ENCODE peak calls at places on chromosomes 16 and 17, in nine cellular contexts. One of them, this sample, is unnamed.

GRCh38 chr16:3580686-3581085 is 3.5 kb upstream of the NLRC3 start:
- DNase-seq in RWPE2: no peak
- DNase-seq in body of pancreas: no peak
- DNase-seq in A549: no peak
- DNase-seq in spleen: no peak
- DNase-seq in neural progenitor cell: peak; percentile 27
- DNase-seq in hepatocyte: peak; percentile 49
- DNase-seq in Panc1: no peak
- DNase-seq in cardiac muscle cell: no peak
- DNase-seq in this sample: no peak

GRCh38 chr17:62705781-62706597 is 78.5 kb downstream of the MRC2 start:
- DNase-seq in RWPE2: peak; percentile 16
- DNase-seq in body of pancreas: no peak
- DNase-seq in A549: no peak
- DNase-seq in spleen: peak; percentile 75
- DNase-seq in neural progenitor cell: peak; percentile 74
- DNase-seq in hepatocyte: no peak
- DNase-seq in Panc1: no peak
- DNase-seq in cardiac muscle cell: peak; percentile 28
- DNase-seq in this sample: no peak

GRCh38 chr16:8370374-8371015 is 219.8 kb downstream of the TMEM114 start:
- DNase-seq in RWPE2: no peak
- DNase-seq in body of pancreas: peak; percentile 80
- DNase-seq in A549: peak; percentile 18
- DNase-seq in spleen: no peak
- DNase-seq in neural progenitor cell: no peak
- DNase-seq in hepatocyte: peak; percentile 20
- DNase-seq in Panc1: peak; percentile 17
- DNase-seq in cardiac muscle cell: no peak
- DNase-seq in this sample: no peak

GRCh38 chr17:70767102-70767701 is 597.9 kb downstream of the KCNJ2 start:
- DNase-seq in RWPE2: no peak
- DNase-seq in body of pancreas: no peak
- DNase-seq in A549: peak; percentile 43
- DNase-seq in spleen: no peak
- DNase-seq in neural progenitor cell: peak; percentile 53
- DNase-seq in hepatocyte: peak; percentile 56
- DNase-seq in Panc1: no peak
- DNase-seq in cardiac muscle cell: peak; percentile 44
- DNase-seq in this sample: no peak

GRCh38 chr16:47139561-47140185 is 4.1 kb downstream of the NETO2 start:
- DNase-seq in RWPE2: no peak
- DNase-seq in body of pancreas: no peak
- DNase-seq in A549: no peak
- DNase-seq in spleen: no peak
- DNase-seq in neural progenitor cell: no peak
- DNase-seq in hepatocyte: no peak
- DNase-seq in Panc1: no peak
- DNase-seq in cardiac muscle cell: no peak
- DNase-seq in this sample: no peak

GRCh38 chr17:79400989-79401703 is 209.7 kb downstream of the RBFOX3 start:
- DNase-seq in RWPE2: no peak
- DNase-seq in body of pancreas: peak; percentile 72
- DNase-seq in A549: peak; percentile 69
- DNase-seq in spleen: peak; percentile 91
- DNase-seq in neural progenitor cell: peak; percentile 84
- DNase-seq in hepatocyte: peak; percentile 84
- DNase-seq in Panc1: no peak
- DNase-seq in cardiac muscle cell: peak; percentile 74
- DNase-seq in this sample: no peak

GRCh38 chr17:69047368-69048263 is 13.1 kb downstream of the ABCA9 start:
- DNase-seq in RWPE2: no peak
- DNase-seq in body of pancreas: peak; percentile 85
- DNase-seq in A549: peak; percentile 25
- DNase-seq in spleen: no peak
- DNase-seq in neural progenitor cell: no peak
- DNase-seq in hepatocyte: peak; percentile 78
- DNase-seq in Panc1: no peak
- DNase-seq in cardiac muscle cell: peak; percentile 46
- DNase-seq in this sample: peak; percentile 52

GRCh38 chr16:13264749-13265552 is 363.6 kb downstream of the SHISA9 start:
- DNase-seq in RWPE2: no peak
- DNase-seq in body of pancreas: no peak
- DNase-seq in A549: no peak
- DNase-seq in spleen: no peak
- DNase-seq in neural progenitor cell: no peak
- DNase-seq in hepatocyte: no peak
- DNase-seq in Panc1: no peak
- DNase-seq in cardiac muscle cell: no peak
- DNase-seq in this sample: no peak

GRCh38 chr17:31424944-31425582 is 33.6 kb downstream of the RAB11FIP4 start:
- DNase-seq in RWPE2: no peak
- DNase-seq in body of pancreas: no peak
- DNase-seq in A549: no peak
- DNase-seq in spleen: peak; percentile 19
- DNase-seq in neural progenitor cell: peak; percentile 75
- DNase-seq in hepatocyte: peak; percentile 48
- DNase-seq in Panc1: no peak
- DNase-seq in cardiac muscle cell: peak; percentile 28
- DNase-seq in this sample: no peak

GRCh38 chr17:31327534-31328526 is 6.4 kb upstream of the EVI2A start:
- DNase-seq in RWPE2: no peak
- DNase-seq in body of pancreas: no peak
- DNase-seq in A549: peak; percentile 35
- DNase-seq in spleen: no peak
- DNase-seq in neural progenitor cell: no peak
- DNase-seq in hepatocyte: no peak
- DNase-seq in Panc1: no peak
- DNase-seq in cardiac muscle cell: no peak
- DNase-seq in this sample: no peak

GRCh38 chr17:59753522-59754467 is 46.3 kb downstream of the VMP1 start:
- DNase-seq in RWPE2: no peak
- DNase-seq in body of pancreas: peak; percentile 34
- DNase-seq in A549: peak; percentile 94
- DNase-seq in spleen: no peak
- DNase-seq in neural progenitor cell: peak; percentile 81
- DNase-seq in hepatocyte: peak; percentile 90
- DNase-seq in Panc1: peak; percentile 83
- DNase-seq in cardiac muscle cell: peak; percentile 86
- DNase-seq in this sample: no peak

GRCh38 chr16:49473773-49474172 is 100.2 kb downstream of the C16orf78 start:
- DNase-seq in RWPE2: no peak
- DNase-seq in body of pancreas: no peak
- DNase-seq in A549: no peak
- DNase-seq in spleen: peak; percentile 41
- DNase-seq in neural progenitor cell: no peak
- DNase-seq in hepatocyte: no peak
- DNase-seq in Panc1: no peak
- DNase-seq in cardiac muscle cell: no peak
- DNase-seq in this sample: peak; percentile 15

GRCh38 chr17:3687949-3688614 is 7.9 kb downstream of the P2RX5 start:
- DNase-seq in RWPE2: no peak
- DNase-seq in body of pancreas: no peak
- DNase-seq in A549: no peak
- DNase-seq in spleen: no peak
- DNase-seq in neural progenitor cell: peak; percentile 47
- DNase-seq in hepatocyte: no peak
- DNase-seq in Panc1: no peak
- DNase-seq in cardiac muscle cell: peak; percentile 13
- DNase-seq in this sample: no peak

GRCh38 chr17:46212634-46213435 is 19.6 kb upstream of the KANSL1 start:
- DNase-seq in RWPE2: no peak
- DNase-seq in body of pancreas: peak; percentile 80
- DNase-seq in A549: peak; percentile 88
- DNase-seq in spleen: no peak
- DNase-seq in neural progenitor cell: peak; percentile 81
- DNase-seq in hepatocyte: peak; percentile 92
- DNase-seq in Panc1: peak; percentile 51
- DNase-seq in cardiac muscle cell: peak; percentile 90
- DNase-seq in this sample: no peak

GRCh38 chr17:80955673-80956306 is 35.9 kb upstream of the CHMP6 start:
- DNase-seq in RWPE2: no peak
- DNase-seq in body of pancreas: no peak
- DNase-seq in A549: no peak
- DNase-seq in spleen: peak; percentile 74
- DNase-seq in neural progenitor cell: peak; percentile 67
- DNase-seq in hepatocyte: no peak
- DNase-seq in Panc1: no peak
- DNase-seq in cardiac muscle cell: no peak
- DNase-seq in this sample: no peak

GRCh38 chr17:83144421-83145357 is 65.3 kb downstream of the METRNL start:
- DNase-seq in RWPE2: no peak
- DNase-seq in body of pancreas: no peak
- DNase-seq in A549: no peak
- DNase-seq in spleen: no peak
- DNase-seq in neural progenitor cell: no peak
- DNase-seq in hepatocyte: no peak
- DNase-seq in Panc1: no peak
- DNase-seq in cardiac muscle cell: no peak
- DNase-seq in this sample: no peak

GRCh38 chr16:81627024-81627423 is 152.1 kb upstream of the PLCG2 start:
- DNase-seq in RWPE2: no peak
- DNase-seq in body of pancreas: no peak
- DNase-seq in A549: peak; percentile 52
- DNase-seq in spleen: no peak
- DNase-seq in neural progenitor cell: no peak
- DNase-seq in hepatocyte: no peak
- DNase-seq in Panc1: no peak
- DNase-seq in cardiac muscle cell: no peak
- DNase-seq in this sample: no peak

GRCh38 chr17:2580641-2581040 is 12.8 kb upstream of the PAFAH1B1 start:
- DNase-seq in RWPE2: no peak
- DNase-seq in body of pancreas: no peak
- DNase-seq in A549: no peak
- DNase-seq in spleen: no peak
- DNase-seq in neural progenitor cell: peak; percentile 63
- DNase-seq in hepatocyte: no peak
- DNase-seq in Panc1: no peak
- DNase-seq in cardiac muscle cell: no peak
- DNase-seq in this sample: no peak

GRCh38 chr17:2580156-2580555 is 13.3 kb upstream of the PAFAH1B1 start:
- DNase-seq in RWPE2: no peak
- DNase-seq in body of pancreas: no peak
- DNase-seq in A549: no peak
- DNase-seq in spleen: no peak
- DNase-seq in neural progenitor cell: peak; percentile 54
- DNase-seq in hepatocyte: no peak
- DNase-seq in Panc1: no peak
- DNase-seq in cardiac muscle cell: no peak
- DNase-seq in this sample: no peak

DNA sequence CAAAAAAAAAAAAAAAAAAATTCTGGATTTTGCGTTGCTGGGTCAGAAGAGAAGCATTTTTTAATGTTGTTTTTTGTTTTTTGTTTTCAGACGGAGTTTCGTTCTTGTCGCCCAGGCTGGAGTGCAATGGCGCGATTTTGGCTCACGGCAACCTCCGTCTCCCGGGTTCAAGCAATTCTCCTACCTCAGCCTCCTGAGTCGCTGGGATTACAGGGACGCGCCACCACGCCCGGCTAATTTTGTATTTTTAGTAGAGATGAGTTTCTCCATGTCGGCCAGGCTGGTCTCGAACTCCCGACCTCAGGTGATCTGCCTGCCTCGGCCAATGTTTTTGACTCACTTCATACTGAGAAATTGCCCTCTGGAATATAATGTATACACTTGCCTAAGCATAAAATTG is 11.0 kb upstream of the PAFAH1B1 start:
- DNase-seq in RWPE2: no peak
- DNase-seq in body of pancreas: no peak
- DNase-seq in A549: no peak
- DNase-seq in spleen: no peak
- DNase-seq in neural progenitor cell: no peak
- DNase-seq in hepatocyte: no peak
- DNase-seq in Panc1: no peak
- DNase-seq in cardiac muscle cell: no peak
- DNase-seq in this sample: no peak
- H3K4me1 ChIP-seq in RWPE2: no peaks in the 10 kb centered on the region
- H3K4me1 ChIP-seq in body of pancreas: no peaks in the 10 kb centered on the region
- H3K4me1 ChIP-seq in A549: peaks cover 2% of the 10 kb centered on the region
- H3K4me1 ChIP-seq in spleen: no peaks in the 10 kb centered on the region
- H3K4me1 ChIP-seq in neural progenitor cell: peaks cover 19% of the 10 kb centered on the region
- H3K4me1 ChIP-seq in hepatocyte: no peaks in the 10 kb centered on the region
- H3K4me1 ChIP-seq in Panc1: peaks cover 4% of the 10 kb centered on the region
- H3K4me1 ChIP-seq in cardiac muscle cell: no peaks in the 10 kb centered on the region
- H3K4me1 ChIP-seq in this sample: no peaks in the 10 kb centered on the region

DNA sequence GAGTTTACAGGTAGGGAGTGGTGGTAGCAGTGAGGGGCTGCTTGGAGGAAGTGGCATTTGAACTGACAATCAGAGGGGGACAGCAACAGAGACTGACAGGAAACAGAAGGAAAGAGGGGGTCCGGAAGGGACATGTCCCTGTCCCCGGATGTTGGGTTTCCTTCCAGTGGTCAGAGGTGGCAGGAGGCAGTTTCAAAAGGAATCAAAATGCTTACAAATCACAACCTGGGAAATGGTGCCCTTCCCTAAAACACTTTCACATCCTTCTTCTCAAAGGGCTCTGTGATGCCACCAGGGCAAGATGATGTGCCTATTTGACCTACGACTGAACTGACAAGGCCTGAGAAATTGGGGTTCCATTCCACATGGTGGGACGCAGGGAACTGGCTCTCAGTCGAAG is 19.7 kb downstream of the ADGRG1 start:
- DNase-seq in RWPE2: no peak
- DNase-seq in body of pancreas: no peak
- DNase-seq in A549: no peak
- DNase-seq in spleen: no peak
- DNase-seq in neural progenitor cell: no peak
- DNase-seq in hepatocyte: no peak
- DNase-seq in Panc1: no peak
- DNase-seq in cardiac muscle cell: no peak
- DNase-seq in this sample: no peak
- H3K4me3 ChIP-seq in RWPE2: no peak overlapping the region
- H3K4me3 ChIP-seq in body of pancreas: no peak overlapping the region
- H3K4me3 ChIP-seq in A549: no peak overlapping the region
- H3K4me3 ChIP-seq in spleen: no peak overlapping the region
- H3K4me3 ChIP-seq in neural progenitor cell: no peak overlapping the region
- H3K4me3 ChIP-seq in hepatocyte: no peak overlapping the region
- H3K4me3 ChIP-seq in Panc1: no peak overlapping the region
- H3K4me3 ChIP-seq in cardiac muscle cell: no peak overlapping the region
- H3K4me3 ChIP-seq in this sample: no peak overlapping the region

GRCh38 chr17:82098169-82098938 is at the start of gene FASN:
- DNase-seq in RWPE2: peak; percentile 96
- DNase-seq in body of pancreas: peak; percentile 94
- DNase-seq in A549: peak; percentile 97
- DNase-seq in spleen: peak; percentile 97
- DNase-seq in neural progenitor cell: peak; percentile 99
- DNase-seq in hepatocyte: peak; percentile 98
- DNase-seq in Panc1: no peak
- DNase-seq in cardiac muscle cell: peak; percentile 98
- DNase-seq in this sample: peak; percentile 97
- TF ChIP-seq CTCF in RWPE2: peak; percentile 64
- TF ChIP-seq CTCF in body of pancreas: peak; percentile 36
- TF ChIP-seq CTCF in A549: peak; percentile 64
- TF ChIP-seq CTCF in spleen: peak; percentile 51
- TF ChIP-seq CTCF in neural progenitor cell: peak; percentile 55
- TF ChIP-seq CTCF in hepatocyte: peak; percentile 44
- TF ChIP-seq CTCF in Panc1: peak; percentile 87
- TF ChIP-seq CTCF in cardiac muscle cell: peak; percentile 32
- TF ChIP-seq CTCF in this sample: peak; percentile 50

DNA sequence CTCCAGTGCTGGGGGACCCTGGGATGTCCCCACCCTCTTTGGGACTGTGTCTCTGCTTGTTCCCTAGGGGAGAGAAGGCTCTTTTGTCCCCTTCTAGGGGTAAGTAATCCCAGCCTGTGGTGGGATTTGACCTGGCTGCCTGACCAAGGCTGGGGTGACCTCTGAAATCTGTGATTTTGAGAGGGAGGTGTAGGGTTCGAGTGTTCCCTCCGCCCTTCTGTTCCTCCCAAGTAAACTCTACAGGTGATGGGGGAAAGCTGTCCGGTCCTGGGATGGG is 617 bp downstream of the TMEM92 start:
- DNase-seq in RWPE2: no peak
- DNase-seq in body of pancreas: no peak
- DNase-seq in A549: no peak
- DNase-seq in spleen: no peak
- DNase-seq in neural progenitor cell: no peak
- DNase-seq in hepatocyte: no peak
- DNase-seq in Panc1: no peak
- DNase-seq in cardiac muscle cell: no peak
- DNase-seq in this sample: no peak
- H3K4me1 ChIP-seq in RWPE2: peaks cover 28% of the 10 kb centered on the region
- H3K4me1 ChIP-seq in body of pancreas: peaks cover 16% of the 10 kb centered on the region
- H3K4me1 ChIP-seq in A549: peaks cover 72% of the 10 kb centered on the region
- H3K4me1 ChIP-seq in spleen: peaks cover 30% of the 10 kb centered on the region
- H3K4me1 ChIP-seq in neural progenitor cell: peaks cover 25% of the 10 kb centered on the region
- H3K4me1 ChIP-seq in hepatocyte: peaks cover 50% of the 10 kb centered on the region
- H3K4me1 ChIP-seq in Panc1: peaks cover 11% of the 10 kb centered on the region
- H3K4me1 ChIP-seq in cardiac muscle cell: peaks cover 17% of the 10 kb centered on the region
- H3K4me1 ChIP-seq in this sample: peaks cover 28% of the 10 kb centered on the region